ENCODE peak calls at places on chromosomes 12 and 14, in six cellular contexts. One of them, this sample, is unnamed.
A peak's percentile ranks its signal among the peaks of the same experiment; 100 is the strongest.

GRCh38 chr12:2902287-2902880 is 11.7 kb downstream of the TULP3 start:
- DNase-seq in endothelial cell of umbilical vein: peak; percentile 48
- DNase-seq in RWPE1: no peak
- DNase-seq in nephron progenitor cell: no peak
- DNase-seq in GM10248: no peak
- DNase-seq in endothelial cell: no peak
- DNase-seq in this sample: no peak

GRCh38 chr12:62600038-62600437 is 133.4 kb downstream of the MON2 start:
- DNase-seq in RWPE1: no peak
- DNase-seq in endothelial cell of umbilical vein: no peak
- DNase-seq in nephron progenitor cell: no peak
- DNase-seq in GM10248: no peak
- DNase-seq in endothelial cell: no peak
- DNase-seq in this sample: no peak

GRCh38 chr12:126607867-126608266 is 1542.6 kb downstream of the AACS start:
- DNase-seq in endothelial cell of umbilical vein: no peak
- DNase-seq in endothelial cell: no peak
- DNase-seq in RWPE1: no peak
- DNase-seq in GM10248: no peak
- DNase-seq in nephron progenitor cell: no peak
- DNase-seq in this sample: no peak

GRCh38 chr12:132162508-132163031 is 18.3 kb downstream of the NOC4L start:
- DNase-seq in RWPE1: no peak
- DNase-seq in endothelial cell of umbilical vein: no peak
- DNase-seq in endothelial cell: no peak
- DNase-seq in GM10248: no peak
- DNase-seq in nephron progenitor cell: no peak
- DNase-seq in this sample: no peak

GRCh38 chr14:50139192-50139591 is 22.8 kb upstream of the VCPKMT start:
- DNase-seq in GM10248: no peak
- DNase-seq in RWPE1: no peak
- DNase-seq in endothelial cell of umbilical vein: no peak
- DNase-seq in nephron progenitor cell: no peak
- DNase-seq in endothelial cell: no peak
- DNase-seq in this sample: no peak

GRCh38 chr12:7959278-7960063 is 23.5 kb upstream of the SLC2A3 start:
- DNase-seq in GM10248: peak; percentile 38
- DNase-seq in endothelial cell of umbilical vein: peak; percentile 3
- DNase-seq in nephron progenitor cell: no peak
- DNase-seq in RWPE1: peak; percentile 51
- DNase-seq in endothelial cell: peak; percentile 25
- DNase-seq in this sample: peak; percentile 42

GRCh38 chr14:72692678-72693077 is 201.2 kb downstream of the DPF3 start:
- DNase-seq in endothelial cell of umbilical vein: no peak
- DNase-seq in endothelial cell: no peak
- DNase-seq in GM10248: no peak
- DNase-seq in nephron progenitor cell: no peak
- DNase-seq in RWPE1: no peak
- DNase-seq in this sample: no peak

GRCh38 chr12:81329088-81329487 is 251.2 kb downstream of the ACSS3 start:
- DNase-seq in nephron progenitor cell: peak; percentile 11
- DNase-seq in GM10248: no peak
- DNase-seq in endothelial cell: peak; percentile 30
- DNase-seq in endothelial cell of umbilical vein: peak; percentile 2
- DNase-seq in RWPE1: no peak
- DNase-seq in this sample: no peak

GRCh38 chr12:2325501-2325900 is 272.7 kb downstream of the CACNA1C start:
- DNase-seq in endothelial cell of umbilical vein: no peak
- DNase-seq in endothelial cell: no peak
- DNase-seq in GM10248: no peak
- DNase-seq in RWPE1: no peak
- DNase-seq in nephron progenitor cell: no peak
- DNase-seq in this sample: no peak

GRCh38 chr14:102392506-102392905 is 29.8 kb downstream of the TECPR2 start:
- DNase-seq in GM10248: no peak
- DNase-seq in endothelial cell: no peak
- DNase-seq in nephron progenitor cell: no peak
- DNase-seq in endothelial cell of umbilical vein: no peak
- DNase-seq in RWPE1: no peak
- DNase-seq in this sample: no peak

GRCh38 chr12:130194154-130194553 is 31.9 kb downstream of the FZD10 start:
- DNase-seq in GM10248: no peak
- DNase-seq in nephron progenitor cell: no peak
- DNase-seq in RWPE1: no peak
- DNase-seq in endothelial cell: no peak
- DNase-seq in endothelial cell of umbilical vein: no peak
- DNase-seq in this sample: no peak

GRCh38 chr12:70456953-70457352 is 90.9 kb downstream of the KCNMB4 start:
- DNase-seq in RWPE1: no peak
- DNase-seq in endothelial cell of umbilical vein: no peak
- DNase-seq in nephron progenitor cell: no peak
- DNase-seq in GM10248: no peak
- DNase-seq in endothelial cell: no peak
- DNase-seq in this sample: no peak

GRCh38 chr12:2011641-2012607 is 7.7 kb upstream of the DCP1B start:
- DNase-seq in endothelial cell of umbilical vein: no peak
- DNase-seq in RWPE1: no peak
- DNase-seq in endothelial cell: no peak
- DNase-seq in nephron progenitor cell: no peak
- DNase-seq in GM10248: no peak
- DNase-seq in this sample: no peak

GRCh38 chr12:89384050-89384749 is 31.9 kb upstream of the DUSP6 start:
- DNase-seq in endothelial cell: peak; percentile 9
- DNase-seq in endothelial cell of umbilical vein: peak; percentile 55
- DNase-seq in nephron progenitor cell: peak; percentile 18
- DNase-seq in RWPE1: peak; percentile 57
- DNase-seq in GM10248: no peak
- DNase-seq in this sample: no peak

GRCh38 chr14:53979747-53980642 is 23.4 kb upstream of the BMP4 start:
- DNase-seq in endothelial cell: no peak
- DNase-seq in GM10248: no peak
- DNase-seq in nephron progenitor cell: peak; percentile 30
- DNase-seq in endothelial cell of umbilical vein: no peak
- DNase-seq in RWPE1: no peak
- DNase-seq in this sample: no peak

GRCh38 chr12:27331299-27331926 is 1.2 kb upstream of the BMAL2 start:
- DNase-seq in GM10248: peak; percentile 60
- DNase-seq in endothelial cell of umbilical vein: peak; percentile 93
- DNase-seq in endothelial cell: no peak
- DNase-seq in RWPE1: peak; percentile 86
- DNase-seq in nephron progenitor cell: no peak
- DNase-seq in this sample: no peak

GRCh38 chr14:68250950-68251765 is 431.6 kb downstream of the RAD51B start:
- DNase-seq in endothelial cell of umbilical vein: peak; percentile 4
- DNase-seq in nephron progenitor cell: no peak
- DNase-seq in endothelial cell: no peak
- DNase-seq in RWPE1: no peak
- DNase-seq in GM10248: no peak
- DNase-seq in this sample: no peak

GRCh38 chr12:87253157-87253556 is 776.0 kb downstream of the C12orf50 start:
- DNase-seq in endothelial cell: no peak
- DNase-seq in RWPE1: peak; percentile 24
- DNase-seq in GM10248: no peak
- DNase-seq in nephron progenitor cell: no peak
- DNase-seq in endothelial cell of umbilical vein: peak; percentile 10
- DNase-seq in this sample: no peak

GRCh38 chr12:58901664-58902063 is 18.6 kb downstream of the LRIG3 start:
- DNase-seq in nephron progenitor cell: no peak
- DNase-seq in endothelial cell: no peak
- DNase-seq in GM10248: no peak
- DNase-seq in endothelial cell of umbilical vein: no peak
- DNase-seq in RWPE1: no peak
- DNase-seq in this sample: no peak

GRCh38 chr12:130825771-130826150 is 13.3 kb downstream of the STX2 start:
- DNase-seq in endothelial cell: no peak
- DNase-seq in nephron progenitor cell: no peak
- DNase-seq in GM10248: no peak
- DNase-seq in endothelial cell of umbilical vein: no peak
- DNase-seq in RWPE1: no peak
- DNase-seq in this sample: no peak

GRCh38 chr12:54661048-54661447 is 12.9 kb upstream of the DCD start:
- DNase-seq in endothelial cell: no peak
- DNase-seq in endothelial cell of umbilical vein: no peak
- DNase-seq in GM10248: no peak
- DNase-seq in nephron progenitor cell: no peak
- DNase-seq in RWPE1: no peak
- DNase-seq in this sample: no peak

GRCh38 chr14:97027256-97027999 is 230.2 kb downstream of the VRK1 start:
- DNase-seq in endothelial cell of umbilical vein: no peak
- DNase-seq in GM10248: no peak
- DNase-seq in RWPE1: no peak
- DNase-seq in endothelial cell: no peak
- DNase-seq in nephron progenitor cell: peak; percentile 42
- DNase-seq in this sample: no peak

GRCh38 chr12:2959194-2959507 is at the start of gene TEAD4:
- DNase-seq in RWPE1: peak; percentile 89
- DNase-seq in GM10248: peak; percentile 76
- DNase-seq in endothelial cell of umbilical vein: peak; percentile 45
- DNase-seq in nephron progenitor cell: peak; percentile 90
- DNase-seq in endothelial cell: peak; percentile 84
- DNase-seq in this sample: no peak

GRCh38 chr12:24838531-24838950 is 110.4 kb downstream of the BCAT1 start:
- DNase-seq in GM10248: peak; percentile 35
- DNase-seq in endothelial cell: no peak
- DNase-seq in endothelial cell of umbilical vein: no peak
- DNase-seq in RWPE1: no peak
- DNase-seq in nephron progenitor cell: no peak
- DNase-seq in this sample: no peak

GRCh38 chr12:1282670-1283361 is 291.8 kb downstream of the ERC1 start:
- DNase-seq in RWPE1: no peak
- DNase-seq in endothelial cell of umbilical vein: no peak
- DNase-seq in endothelial cell: no peak
- DNase-seq in nephron progenitor cell: no peak
- DNase-seq in GM10248: no peak
- DNase-seq in this sample: no peak

GRCh38 chr12:113041560-113041959 is 15.0 kb upstream of the DTX1 start:
- DNase-seq in nephron progenitor cell: no peak
- DNase-seq in endothelial cell of umbilical vein: no peak
- DNase-seq in GM10248: no peak
- DNase-seq in RWPE1: no peak
- DNase-seq in endothelial cell: no peak
- DNase-seq in this sample: no peak

GRCh38 chr12:42422785-42423184 is 96.8 kb downstream of the PPHLN1 start:
- DNase-seq in endothelial cell of umbilical vein: no peak
- DNase-seq in nephron progenitor cell: no peak
- DNase-seq in endothelial cell: no peak
- DNase-seq in GM10248: peak; percentile 20
- DNase-seq in RWPE1: no peak
- DNase-seq in this sample: no peak

GRCh38 chr12:111274820-111275219 is 94.1 kb downstream of the PHETA1 start:
- DNase-seq in GM10248: no peak
- DNase-seq in endothelial cell: no peak
- DNase-seq in endothelial cell of umbilical vein: no peak
- DNase-seq in RWPE1: peak; percentile 22
- DNase-seq in nephron progenitor cell: no peak
- DNase-seq in this sample: no peak
- TF ChIP-seq CTCF in GM10248: no peak
- TF ChIP-seq CTCF in endothelial cell: peak; percentile 39
- TF ChIP-seq CTCF in endothelial cell of umbilical vein: no peak
- TF ChIP-seq CTCF in RWPE1: peak; percentile 17
- TF ChIP-seq CTCF in nephron progenitor cell: peak; percentile 58
- TF ChIP-seq CTCF in this sample: no peak

GRCh38 chr14:74793506-74794155 is 30.5 kb downstream of the YLPM1 start:
- DNase-seq in endothelial cell of umbilical vein: peak; percentile 63
- DNase-seq in RWPE1: no peak
- DNase-seq in endothelial cell: peak; percentile 33
- DNase-seq in nephron progenitor cell: no peak
- DNase-seq in GM10248: no peak
- DNase-seq in this sample: no peak
- TF ChIP-seq CTCF in endothelial cell of umbilical vein: peak; percentile 62
- TF ChIP-seq CTCF in RWPE1: no peak
- TF ChIP-seq CTCF in endothelial cell: no peak
- TF ChIP-seq CTCF in nephron progenitor cell: no peak
- TF ChIP-seq CTCF in GM10248: no peak
- TF ChIP-seq CTCF in this sample: peak; percentile 31

GRCh38 chr14:90556666-90557450 is 160.0 kb downstream of the CALM1 start:
- DNase-seq in GM10248: no peak
- DNase-seq in RWPE1: no peak
- DNase-seq in endothelial cell of umbilical vein: no peak
- DNase-seq in nephron progenitor cell: no peak
- DNase-seq in endothelial cell: no peak
- DNase-seq in this sample: no peak
- TF ChIP-seq CTCF in GM10248: no peak
- TF ChIP-seq CTCF in RWPE1: no peak
- TF ChIP-seq CTCF in endothelial cell of umbilical vein: no peak
- TF ChIP-seq CTCF in nephron progenitor cell: no peak
- TF ChIP-seq CTCF in endothelial cell: no peak
- TF ChIP-seq CTCF in this sample: no peak

GRCh38 chr12:49843871-49844437 is 1.0 kb upstream of the BCDIN3D start:
- DNase-seq in endothelial cell: no peak
- DNase-seq in endothelial cell of umbilical vein: no peak
- DNase-seq in nephron progenitor cell: no peak
- DNase-seq in GM10248: no peak
- DNase-seq in RWPE1: no peak
- DNase-seq in this sample: no peak

GRCh38 chr12:49846033-49846432 is 3.1 kb upstream of the BCDIN3D start:
- DNase-seq in endothelial cell: no peak
- DNase-seq in RWPE1: no peak
- DNase-seq in endothelial cell of umbilical vein: no peak
- DNase-seq in nephron progenitor cell: no peak
- DNase-seq in GM10248: no peak
- DNase-seq in this sample: no peak

GRCh38 chr12:49838973-49839633 is 3.8 kb downstream of the BCDIN3D start:
- DNase-seq in endothelial cell: peak; percentile 54
- DNase-seq in RWPE1: peak; percentile 49
- DNase-seq in endothelial cell of umbilical vein: peak; percentile 67
- DNase-seq in nephron progenitor cell: peak; percentile 20
- DNase-seq in GM10248: peak; percentile 52
- DNase-seq in this sample: no peak

GRCh38 chr12:49843411-49843810 is 505 bp upstream of the BCDIN3D start:
- DNase-seq in RWPE1: no peak
- DNase-seq in GM10248: no peak
- DNase-seq in nephron progenitor cell: no peak
- DNase-seq in endothelial cell: no peak
- DNase-seq in endothelial cell of umbilical vein: no peak
- DNase-seq in this sample: no peak

DNA sequence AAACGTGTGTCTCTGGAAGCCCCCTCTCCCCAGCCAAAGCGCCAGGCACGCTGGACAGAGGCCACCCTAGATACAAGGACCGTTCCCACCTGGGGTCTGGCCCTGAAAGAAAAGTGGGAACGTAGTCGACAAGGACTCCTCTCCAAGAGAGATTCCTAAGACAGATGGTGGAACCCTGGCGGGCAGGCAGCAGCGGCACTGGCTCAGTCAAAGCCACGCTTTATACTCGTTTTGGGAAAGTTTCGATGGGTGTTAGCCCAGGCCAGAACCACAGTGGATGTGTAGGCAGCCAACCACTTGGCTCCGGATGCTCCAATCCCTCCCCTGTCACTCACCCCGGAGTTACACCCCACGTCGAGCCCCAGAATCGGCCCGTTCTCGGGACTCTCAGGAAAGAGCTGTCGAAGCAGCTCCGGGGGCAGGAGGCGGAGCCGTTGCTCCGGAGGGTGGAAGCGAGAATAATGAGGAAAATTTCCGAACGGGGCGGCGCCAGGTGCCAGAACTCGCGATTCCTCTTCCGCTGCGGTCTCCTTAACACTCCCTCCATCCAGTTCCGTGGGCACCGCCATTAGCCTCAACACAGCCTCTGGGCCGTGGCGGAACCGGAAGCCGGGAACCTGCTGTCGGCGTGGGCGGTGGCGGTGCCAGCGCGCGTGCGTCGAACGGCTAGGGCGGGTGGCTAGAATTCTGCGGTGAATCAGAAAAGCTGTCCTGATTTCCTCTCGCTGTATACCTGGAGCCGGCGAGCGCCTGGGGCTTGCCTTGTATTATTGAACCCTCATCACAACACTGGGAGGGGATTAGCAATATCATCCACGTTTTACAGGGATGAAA is at the start of gene BCDIN3D:
- DNase-seq in nephron progenitor cell: peak; percentile 87
- DNase-seq in GM10248: peak; percentile 92
- DNase-seq in endothelial cell of umbilical vein: peak; percentile 91
- DNase-seq in endothelial cell: peak; percentile 78
- DNase-seq in RWPE1: peak; percentile 89
- DNase-seq in this sample: peak; percentile 83
- TF ChIP-seq CTCF in nephron progenitor cell: no peak
- TF ChIP-seq CTCF in GM10248: no peak
- TF ChIP-seq CTCF in endothelial cell of umbilical vein: no peak
- TF ChIP-seq CTCF in endothelial cell: no peak
- TF ChIP-seq CTCF in RWPE1: no peak
- TF ChIP-seq CTCF in this sample: no peak

This sample was measured in natural killer cell.